ENCODE peak calls at places on chromosomes 12 and 14, in six cellular contexts. P is WTC11; F is psoas muscle; I is activated CD8-positive, alpha-beta memory T cell treated with anti-CD3 and anti-CD28 coated beads for 48 hours; D is cardiac muscle cell; H is amniotic stem cell. S is an unnamed sample.

GRCh38 chr12:96233168-96233567 is 39.0 kb downstream of the ELK3 start:
- DNase-seq in P (no peak), F (peak; percentile 74), I (no peak), D (no peak), H (no peak), S (no peak)

GRCh38 chr12:103728323-103728722 is 112.7 kb downstream of the NT5DC3 start:
- DNase-seq in P (no peak), F (no peak), I (no peak), D (no peak), H (no peak), S (no peak)

GRCh38 chr12:109844091-109844490 is 10.9 kb upstream of the TRPV4 start:
- DNase-seq in P (no peak), F (no peak), I (no peak), D (no peak), H (no peak), S (no peak)

GRCh38 chr12:89468648-89469326 is 55.8 kb downstream of the GALNT4 start:
- DNase-seq in P (no peak), F (no peak), I (no peak), D (no peak), H (no peak), S (no peak)

GRCh38 chr12:105377077-105377476 is 46.6 kb downstream of the C12orf75 start:
- DNase-seq in P (no peak), F (no peak), I (no peak), D (no peak), H (no peak), S (no peak)

GRCh38 chr14:58697927-58698641 is 60.3 kb downstream of the DACT1 start:
- DNase-seq in P (no peak), F (no peak), I (no peak), D (no peak), H (no peak), S (no peak)

GRCh38 chr14:90455100-90455571 is 58.3 kb downstream of the CALM1 start:
- DNase-seq in P (no peak), F (no peak), I (no peak), D (peak; percentile 36), H (no peak), S (no peak)

GRCh38 chr12:848519-849191 is 96.3 kb downstream of the WNK1 start:
- DNase-seq in P (no peak), F (no peak), I (no peak), D (no peak), H (peak; percentile 10), S (no peak)

GRCh38 chr12:90069711-90070110 is 361.1 kb upstream of the ATP2B1 start:
- DNase-seq in P (no peak), F (no peak), I (no peak), D (no peak), H (no peak), S (no peak)

GRCh38 chr14:93015505-93015904 is 92.6 kb downstream of the CHGA start:
- DNase-seq in P (no peak), F (no peak), I (no peak), D (no peak), H (no peak), S (no peak)

GRCh38 chr12:16036073-16036472 is 124.9 kb downstream of the DERA start:
- DNase-seq in P (no peak), F (no peak), I (no peak), D (no peak), H (no peak), S (no peak)

GRCh38 chr14:56135668-56136067 is 17.5 kb downstream of the PELI2 start:
- DNase-seq in P (no peak), F (no peak), I (no peak), D (no peak), H (no peak), S (no peak)

S was measured in left lung.